ENCODE peak calls at places on chromosomes 1 and 21, in eight cellular contexts. One of them, this sample, is unnamed.

GRCh38 chr1:157115851-157116734 is 16.5 kb upstream of the ETV3L start:
- DNase-seq in stomach: peak
- DNase-seq in Panc1: no peak
- DNase-seq in HepG2: no peak
- DNase-seq in breast epithelium: no peak
- DNase-seq in HCT116: no peak
- DNase-seq in GM23338: no peak
- DNase-seq in vagina: no peak
- DNase-seq in this sample: no peak

GRCh38 chr1:202951437-202951836 is 6.7 kb downstream of the ADIPOR1 start:
- DNase-seq in stomach: no peak
- DNase-seq in Panc1: no peak
- DNase-seq in HepG2: no peak
- DNase-seq in breast epithelium: no peak
- DNase-seq in HCT116: no peak
- DNase-seq in GM23338: no peak
- DNase-seq in vagina: no peak
- DNase-seq in this sample: no peak

GRCh38 chr1:228004887-228005462 is 1.8 kb upstream of the WNT3A start:
- DNase-seq in stomach: peak
- DNase-seq in Panc1: no peak
- DNase-seq in HepG2: no peak
- DNase-seq in breast epithelium: peak
- DNase-seq in HCT116: no peak
- DNase-seq in GM23338: peak
- DNase-seq in vagina: no peak
- DNase-seq in this sample: no peak

GRCh38 chr1:168465942-168466702 is 77.7 kb downstream of the XCL2 start:
- DNase-seq in stomach: peak
- DNase-seq in Panc1: no peak
- DNase-seq in HepG2: peak
- DNase-seq in breast epithelium: no peak
- DNase-seq in HCT116: no peak
- DNase-seq in GM23338: no peak
- DNase-seq in vagina: no peak
- DNase-seq in this sample: no peak

GRCh38 chr1:72564749-72565148 is 282.4 kb upstream of the NEGR1 start:
- DNase-seq in stomach: no peak
- DNase-seq in Panc1: no peak
- DNase-seq in HepG2: no peak
- DNase-seq in breast epithelium: no peak
- DNase-seq in HCT116: no peak
- DNase-seq in GM23338: no peak
- DNase-seq in vagina: no peak
- DNase-seq in this sample: no peak

GRCh38 chr1:115782571-115783281 is 14.2 kb upstream of the CASQ2 start:
- DNase-seq in stomach: no peak
- DNase-seq in Panc1: no peak
- DNase-seq in HepG2: no peak
- DNase-seq in breast epithelium: no peak
- DNase-seq in HCT116: peak
- DNase-seq in GM23338: peak
- DNase-seq in vagina: no peak
- DNase-seq in this sample: no peak

GRCh38 chr1:67307251-67308060 is at the start of gene IL12RB2:
- DNase-seq in stomach: peak
- DNase-seq in Panc1: no peak
- DNase-seq in HepG2: no peak
- DNase-seq in breast epithelium: no peak
- DNase-seq in HCT116: no peak
- DNase-seq in GM23338: peak
- DNase-seq in vagina: no peak
- DNase-seq in this sample: peak

GRCh38 chr1:22903113-22903512 is 69.6 kb downstream of the LACTBL1 start:
- DNase-seq in stomach: no peak
- DNase-seq in Panc1: no peak
- DNase-seq in HepG2: no peak
- DNase-seq in breast epithelium: no peak
- DNase-seq in HCT116: no peak
- DNase-seq in GM23338: no peak
- DNase-seq in vagina: no peak
- DNase-seq in this sample: no peak

GRCh38 chr1:198499588-198499987 is 40.9 kb downstream of the ATP6V1G3 start:
- DNase-seq in stomach: no peak
- DNase-seq in Panc1: no peak
- DNase-seq in HepG2: no peak
- DNase-seq in breast epithelium: no peak
- DNase-seq in HCT116: no peak
- DNase-seq in GM23338: no peak
- DNase-seq in vagina: no peak
- DNase-seq in this sample: no peak

GRCh38 chr1:245956225-245956624 is 550.9 kb downstream of the SMYD3 start:
- DNase-seq in stomach: no peak
- DNase-seq in Panc1: no peak
- DNase-seq in HepG2: no peak
- DNase-seq in breast epithelium: no peak
- DNase-seq in HCT116: no peak
- DNase-seq in GM23338: no peak
- DNase-seq in vagina: no peak
- DNase-seq in this sample: no peak

GRCh38 chr1:152047954-152048640 is 11.3 kb upstream of the S100A11 start:
- DNase-seq in stomach: peak
- DNase-seq in Panc1: peak
- DNase-seq in HepG2: peak
- DNase-seq in breast epithelium: peak
- DNase-seq in HCT116: peak
- DNase-seq in GM23338: peak
- DNase-seq in vagina: peak
- DNase-seq in this sample: peak

GRCh38 chr1:20375563-20375962 is 84.9 kb downstream of the VWA5B1 start:
- DNase-seq in stomach: no peak
- DNase-seq in Panc1: no peak
- DNase-seq in HepG2: no peak
- DNase-seq in breast epithelium: no peak
- DNase-seq in HCT116: no peak
- DNase-seq in GM23338: no peak
- DNase-seq in vagina: no peak
- DNase-seq in this sample: no peak

GRCh38 chr1:12666141-12666735 is 22.4 kb downstream of the AADACL4 start:
- DNase-seq in stomach: no peak
- DNase-seq in Panc1: no peak
- DNase-seq in HepG2: no peak
- DNase-seq in breast epithelium: no peak
- DNase-seq in HCT116: no peak
- DNase-seq in GM23338: no peak
- DNase-seq in vagina: no peak
- DNase-seq in this sample: no peak

GRCh38 chr21:14753466-14754258 is 207.5 kb upstream of the SAMSN1 start:
- DNase-seq in stomach: no peak
- DNase-seq in Panc1: no peak
- DNase-seq in HepG2: no peak
- DNase-seq in breast epithelium: no peak
- DNase-seq in HCT116: no peak
- DNase-seq in GM23338: no peak
- DNase-seq in vagina: no peak
- DNase-seq in this sample: no peak

GRCh38 chr1:216458807-216459206 is 35.6 kb upstream of the USH2A start:
- DNase-seq in stomach: no peak
- DNase-seq in Panc1: no peak
- DNase-seq in HepG2: no peak
- DNase-seq in breast epithelium: no peak
- DNase-seq in HCT116: no peak
- DNase-seq in GM23338: no peak
- DNase-seq in vagina: no peak
- DNase-seq in this sample: no peak

GRCh38 chr1:37068897-37069296 is 34.6 kb upstream of the GRIK3 start:
- DNase-seq in stomach: no peak
- DNase-seq in Panc1: no peak
- DNase-seq in HepG2: no peak
- DNase-seq in breast epithelium: no peak
- DNase-seq in HCT116: no peak
- DNase-seq in GM23338: no peak
- DNase-seq in vagina: no peak
- DNase-seq in this sample: no peak

GRCh38 chr1:74506311-74506710 is 6.1 kb downstream of the LRRC53 start:
- DNase-seq in stomach: no peak
- DNase-seq in Panc1: no peak
- DNase-seq in HepG2: no peak
- DNase-seq in breast epithelium: no peak
- DNase-seq in HCT116: no peak
- DNase-seq in GM23338: no peak
- DNase-seq in vagina: no peak
- DNase-seq in this sample: no peak

GRCh38 chr1:64033667-64034215 is 169.7 kb upstream of the UBE2U start:
- DNase-seq in stomach: no peak
- DNase-seq in Panc1: no peak
- DNase-seq in HepG2: no peak
- DNase-seq in breast epithelium: no peak
- DNase-seq in HCT116: no peak
- DNase-seq in GM23338: no peak
- DNase-seq in vagina: no peak
- DNase-seq in this sample: no peak

GRCh38 chr1:27405074-27405473 is 12.7 kb downstream of the GPR3 start:
- DNase-seq in stomach: no peak
- DNase-seq in Panc1: no peak
- DNase-seq in HepG2: no peak
- DNase-seq in breast epithelium: peak
- DNase-seq in HCT116: no peak
- DNase-seq in GM23338: peak
- DNase-seq in vagina: no peak
- DNase-seq in this sample: no peak
- TF ChIP-seq POLR2AphosphoS5 in stomach: no peak
- TF ChIP-seq POLR2AphosphoS5 in Panc1: no peak
- TF ChIP-seq POLR2AphosphoS5 in HepG2: no peak
- TF ChIP-seq POLR2AphosphoS5 in breast epithelium: no peak
- TF ChIP-seq POLR2AphosphoS5 in HCT116: no peak
- TF ChIP-seq POLR2AphosphoS5 in GM23338: no peak
- TF ChIP-seq POLR2AphosphoS5 in vagina: no peak
- TF ChIP-seq POLR2AphosphoS5 in this sample: no peak

DNA sequence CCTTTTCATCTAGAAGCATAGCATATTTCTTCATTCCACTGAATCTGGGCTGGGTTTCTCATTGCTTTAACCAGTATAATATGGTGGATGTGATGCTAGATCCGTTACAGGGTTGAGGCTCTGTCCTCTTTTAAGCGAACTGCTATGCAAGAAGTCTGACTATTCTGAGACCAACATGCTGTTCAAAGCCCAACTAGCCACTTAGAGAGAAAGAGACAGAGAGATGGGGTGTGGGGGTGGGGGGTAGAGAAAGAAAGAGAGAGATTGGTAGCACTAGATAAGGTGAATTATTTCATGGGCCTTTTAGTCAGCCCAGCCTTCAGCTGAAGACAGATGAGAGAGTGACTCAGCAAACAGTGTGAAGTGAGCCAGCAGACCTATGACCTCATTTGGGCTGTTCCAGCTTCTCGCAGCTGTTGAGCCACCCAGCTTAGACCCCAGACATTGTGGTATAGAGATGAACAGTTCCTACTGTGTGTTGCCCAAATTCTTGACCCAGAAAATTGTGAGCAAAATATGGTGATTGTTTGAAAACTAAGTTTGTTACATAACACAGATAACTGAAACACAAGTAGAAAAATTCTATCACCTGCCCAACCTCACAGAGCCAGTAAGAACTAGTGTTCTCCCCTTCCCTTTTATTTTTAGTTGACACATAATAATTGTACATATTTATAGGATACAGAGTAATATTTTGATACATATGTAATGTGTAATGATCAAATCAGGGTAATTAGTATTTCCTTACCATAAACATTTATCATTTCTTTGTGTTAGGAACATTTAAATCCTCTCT is 40.7 kb upstream of the PRKACB start:
- DNase-seq in stomach: no peak
- DNase-seq in Panc1: peak
- DNase-seq in HepG2: peak
- DNase-seq in breast epithelium: no peak
- DNase-seq in HCT116: peak
- DNase-seq in GM23338: peak
- DNase-seq in vagina: no peak
- DNase-seq in this sample: no peak
- TF ChIP-seq POLR2AphosphoS5 in stomach: no peak
- TF ChIP-seq POLR2AphosphoS5 in Panc1: no peak
- TF ChIP-seq POLR2AphosphoS5 in HepG2: no peak
- TF ChIP-seq POLR2AphosphoS5 in breast epithelium: no peak
- TF ChIP-seq POLR2AphosphoS5 in HCT116: no peak
- TF ChIP-seq POLR2AphosphoS5 in GM23338: no peak
- TF ChIP-seq POLR2AphosphoS5 in vagina: no peak
- TF ChIP-seq POLR2AphosphoS5 in this sample: no peak

GRCh38 chr1:234658143-234658542 is 48.2 kb upstream of the IRF2BP2 start:
- DNase-seq in stomach: peak
- DNase-seq in Panc1: no peak
- DNase-seq in HepG2: peak
- DNase-seq in breast epithelium: peak
- DNase-seq in HCT116: peak
- DNase-seq in GM23338: peak
- DNase-seq in vagina: no peak
- DNase-seq in this sample: no peak
- TF ChIP-seq POLR2AphosphoS5 in stomach: no peak
- TF ChIP-seq POLR2AphosphoS5 in Panc1: no peak
- TF ChIP-seq POLR2AphosphoS5 in HepG2: no peak
- TF ChIP-seq POLR2AphosphoS5 in breast epithelium: peak
- TF ChIP-seq POLR2AphosphoS5 in HCT116: no peak
- TF ChIP-seq POLR2AphosphoS5 in GM23338: no peak
- TF ChIP-seq POLR2AphosphoS5 in vagina: peak
- TF ChIP-seq POLR2AphosphoS5 in this sample: no peak

GRCh38 chr1:14240265-14240664 is 358.2 kb upstream of the KAZN start:
- DNase-seq in stomach: no peak
- DNase-seq in Panc1: no peak
- DNase-seq in HepG2: no peak
- DNase-seq in breast epithelium: no peak
- DNase-seq in HCT116: no peak
- DNase-seq in GM23338: no peak
- DNase-seq in vagina: no peak
- DNase-seq in this sample: no peak

GRCh38 chr1:14242870-14243269 is 355.6 kb upstream of the KAZN start:
- DNase-seq in stomach: no peak
- DNase-seq in Panc1: no peak
- DNase-seq in HepG2: no peak
- DNase-seq in breast epithelium: no peak
- DNase-seq in HCT116: no peak
- DNase-seq in GM23338: no peak
- DNase-seq in vagina: peak
- DNase-seq in this sample: no peak

GRCh38 chr1:14242145-14242544 is 356.3 kb upstream of the KAZN start:
- DNase-seq in stomach: no peak
- DNase-seq in Panc1: no peak
- DNase-seq in HepG2: no peak
- DNase-seq in breast epithelium: no peak
- DNase-seq in HCT116: no peak
- DNase-seq in GM23338: no peak
- DNase-seq in vagina: no peak
- DNase-seq in this sample: no peak

DNA sequence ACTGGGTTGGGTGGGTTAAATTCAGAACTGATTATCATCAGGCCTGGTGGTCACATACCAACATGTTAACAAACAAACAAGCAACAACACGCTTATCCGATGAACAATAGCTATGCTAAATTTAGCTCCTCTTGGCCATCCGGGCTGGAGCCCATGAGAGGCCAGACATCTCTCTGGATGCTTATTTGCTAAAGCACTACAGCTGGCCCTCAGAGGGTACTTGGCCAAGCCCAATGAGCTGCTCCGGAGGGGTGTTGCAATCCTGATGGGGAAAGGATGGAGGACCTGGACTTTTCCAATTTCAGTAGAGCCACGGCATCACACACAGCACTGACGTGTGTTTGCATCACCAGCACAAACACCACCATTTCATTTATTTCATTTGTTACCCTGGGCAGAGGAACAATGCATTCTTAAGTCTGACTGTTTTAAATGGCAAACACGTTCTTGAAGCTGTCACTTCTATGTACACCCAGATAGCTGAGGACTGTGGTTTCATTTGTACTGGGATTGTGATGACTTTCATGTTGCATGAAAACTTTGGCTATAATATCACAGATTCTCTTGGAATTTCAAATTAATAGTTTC is 359.9 kb upstream of the KAZN start:
- DNase-seq in stomach: peak
- DNase-seq in Panc1: no peak
- DNase-seq in HepG2: no peak
- DNase-seq in breast epithelium: no peak
- DNase-seq in HCT116: no peak
- DNase-seq in GM23338: no peak
- DNase-seq in vagina: peak
- DNase-seq in this sample: no peak
- TF ChIP-seq POLR2AphosphoS5 in stomach: peak
- TF ChIP-seq POLR2AphosphoS5 in Panc1: no peak
- TF ChIP-seq POLR2AphosphoS5 in HepG2: no peak
- TF ChIP-seq POLR2AphosphoS5 in breast epithelium: peak
- TF ChIP-seq POLR2AphosphoS5 in HCT116: no peak
- TF ChIP-seq POLR2AphosphoS5 in GM23338: no peak
- TF ChIP-seq POLR2AphosphoS5 in vagina: no peak
- TF ChIP-seq POLR2AphosphoS5 in this sample: no peak